ENCODE peak calls at places on chromosomes 5 and 9, in eight cellular contexts. T is tibial artery; S is mucosa of descending colon; Z is A172; K is Panc1; V is CD8-positive, alpha-beta memory T cell; U is T-helper 9 cell; Y is epithelial cell of esophagus. L is an unnamed sample.

GRCh38 chr9:133842721-133843227 is 104.6 kb upstream of the SARDH start:
- DNase-seq in T (no peak), S (peak), Z (no peak), K (no peak), V (no peak), U (no peak), Y (no peak), L (no peak)

GRCh38 chr5:76403963-76404693 is 1.0 kb downstream of the IQGAP2 start:
- DNase-seq in T (no peak), S (peak), Z (no peak), K (no peak), V (peak), U (peak), Y (no peak), L (peak)

GRCh38 chr5:124200381-124200780 is 546.1 kb downstream of the ZNF608 start:
- DNase-seq in T (no peak), S (no peak), Z (no peak), K (no peak), V (no peak), U (no peak), Y (peak), L (no peak)

GRCh38 chr5:78657201-78657600 is 8.6 kb upstream of the LHFPL2 start:
- DNase-seq in T (no peak), S (no peak), Z (no peak), K (no peak), V (no peak), U (no peak), Y (no peak), L (no peak)

GRCh38 chr5:15683332-15683731 is 183.4 kb downstream of the FBXL7 start:
- DNase-seq in T (no peak), S (peak), Z (no peak), K (no peak), V (no peak), U (no peak), Y (peak), L (no peak)

GRCh38 chr9:69621735-69622460 is 50.3 kb downstream of the APBA1 start:
- DNase-seq in T (no peak), S (no peak), Z (no peak), K (no peak), V (no peak), U (no peak), Y (peak), L (no peak)

GRCh38 chr5:72160299-72160698 is 53.0 kb downstream of the MAP1B start:
- DNase-seq in T (no peak), S (no peak), Z (no peak), K (no peak), V (no peak), U (no peak), Y (peak), L (no peak)

GRCh38 chr5:72776684-72777083 is 39.8 kb upstream of the TNPO1 start:
- DNase-seq in T (no peak), S (no peak), Z (no peak), K (no peak), V (no peak), U (no peak), Y (no peak), L (no peak)

GRCh38 chr9:127107344-127108181 is 14.9 kb downstream of the ANGPTL2 start:
- DNase-seq in T (no peak), S (no peak), Z (no peak), K (no peak), V (no peak), U (no peak), Y (no peak), L (no peak)